ENCODE peak calls at places on chromosome 10, in nine cellular contexts. A is PC-3, M is neuronal stem cell, R is IMR-90, X is H9, U is mammary epithelial cell, I is hepatocyte, K is fibroblast of lung, B is PC-9. O is an unnamed sample. For H3K4me1, the result is how much of the 10 kb centered on the place peaks cover.

GRCh38 chr10:23693895-23694294 is 255.0 kb downstream of the OTUD1 start:
- DNase-seq in I (peak), M (no peak), B (no peak), A (no peak), K (no peak), U (no peak), X (peak), R (no peak), O (no peak)

GRCh38 chr10:112148314-112148713 is 35.3 kb downstream of the GPAM start:
- DNase-seq in A (no peak), I (no peak), M (no peak), B (no peak), K (no peak), X (no peak), U (no peak), R (no peak), O (no peak)

GRCh38 chr10:122544493-122544892 is 16.1 kb upstream of the DMBT1 start:
- DNase-seq in X (no peak), K (no peak), U (no peak), A (no peak), R (no peak), I (no peak), B (no peak), M (no peak), O (no peak)

GRCh38 chr10:50635286-50635685 is 11.5 kb upstream of the SGMS1 start:
- DNase-seq in M (no peak), A (peak), K (peak), X (no peak), R (peak), I (no peak), U (peak), B (no peak), O (peak)

GRCh38 chr10:113540845-113541553 is 11.9 kb upstream of the HABP2 start:
- DNase-seq in M (no peak), K (no peak), U (no peak), I (peak), X (no peak), R (no peak), B (no peak), A (peak), O (peak)

GRCh38 chr10:68628576-68629127 is 68.5 kb downstream of the TET1 start:
- DNase-seq in K (peak), U (no peak), B (no peak), R (peak), M (no peak), A (peak), I (no peak), X (no peak), O (no peak)

GRCh38 chr10:118911361-118911760 is 118.2 kb upstream of the NANOS1 start:
- DNase-seq in R (peak), K (peak), I (no peak), X (no peak), A (peak), M (no peak), U (peak), B (peak), O (peak)

GRCh38 chr10:32318476-32318896 is 28.5 kb downstream of the EPC1 start:
- DNase-seq in K (no peak), U (no peak), A (no peak), X (no peak), B (no peak), M (no peak), I (no peak), R (no peak), O (peak)

GRCh38 chr10:89525556-89525955 is 9.8 kb downstream of the SLC16A12 start:
- DNase-seq in I (no peak), A (no peak), K (no peak), U (no peak), M (no peak), B (no peak), X (no peak), R (no peak), O (no peak)

GRCh38 chr10:77902159-77902558 is 24.4 kb downstream of the DLG5 start:
- DNase-seq in B (no peak), X (no peak), A (no peak), K (no peak), R (no peak), I (peak), M (no peak), U (no peak), O (no peak)

GRCh38 chr10:93473804-93474472 is 8.2 kb downstream of the MYOF start:
- DNase-seq in A (no peak), K (no peak), I (no peak), U (no peak), B (no peak), R (no peak), M (no peak), X (no peak), O (peak)

DNA sequence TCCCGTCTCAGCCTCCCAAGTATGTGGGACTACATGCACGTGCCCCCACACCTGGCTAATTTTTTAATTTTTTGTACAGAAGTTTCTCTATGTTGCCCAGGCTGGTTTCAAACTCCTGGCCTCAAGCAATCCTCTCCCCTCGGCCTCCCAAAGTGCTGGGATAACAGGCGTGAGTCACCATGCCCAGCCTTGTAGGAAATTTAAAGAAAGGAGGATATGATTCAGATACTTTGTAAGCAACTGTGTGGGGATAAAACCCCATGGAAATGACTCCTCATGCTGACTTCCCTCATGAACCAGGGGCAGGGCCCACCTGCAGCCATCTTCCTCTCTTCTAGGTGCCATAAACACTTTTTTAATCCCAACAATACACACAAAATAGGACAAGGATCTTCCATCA is 50.2 kb downstream of the APBB1IP start:
- DNase-seq in I (no peak), B (no peak), M (no peak), K (peak), U (no peak), A (peak), X (no peak), R (no peak), O (peak)
- H3K4me1 ChIP-seq in I (under half), B (under half), M (under half), K (under half), U (under half), A (under half), X (under half), R (under half), O (half or more)

GRCh38 chr10:25063157-25063556 is 46.7 kb downstream of the THNSL1 start:
- DNase-seq in I (no peak), R (no peak), A (no peak), X (no peak), M (no peak), K (no peak), U (no peak), B (no peak), O (no peak)

GRCh38 chr10:25061711-25062455 is 45.5 kb downstream of the THNSL1 start:
- DNase-seq in K (peak), X (no peak), B (peak), M (no peak), A (peak), R (peak), U (peak), I (peak), O (peak)

GRCh38 chr10:25065761-25066476 is 49.5 kb downstream of the THNSL1 start:
- DNase-seq in K (no peak), M (no peak), A (no peak), X (no peak), B (no peak), I (no peak), U (no peak), R (no peak), O (no peak)

GRCh38 chr10:25063644-25064043 is 47.2 kb downstream of the THNSL1 start:
- DNase-seq in R (no peak), K (no peak), B (no peak), M (no peak), X (no peak), I (no peak), A (no peak), U (no peak), O (no peak)

GRCh38 chr10:25064401-25064800 is 48.0 kb downstream of the THNSL1 start:
- DNase-seq in A (no peak), X (no peak), U (no peak), M (no peak), R (no peak), K (no peak), I (no peak), B (no peak), O (peak)
- H2AFZ ChIP-seq in A (no peak), X (no peak), U (peak), M (no peak), R (no peak), K (no peak), I (no peak), B (no peak), O (no peak)

GRCh38 chr10:110007701-110008517 is at the start of gene ADD3:
- DNase-seq in B (peak), I (peak), U (peak), X (peak), K (peak), A (peak), M (peak), R (peak), O (peak)

GRCh38 chr10:110008518-110009339 is 945 bp downstream of the ADD3 start:
- DNase-seq in X (peak), B (peak), U (peak), I (peak), R (no peak), A (peak), M (peak), K (no peak), O (peak)

GRCh38 chr10:110010076-110011069 is 2.6 kb downstream of the ADD3 start:
- DNase-seq in K (peak), U (no peak), I (no peak), X (no peak), A (no peak), M (no peak), B (no peak), R (peak), O (no peak)

GRCh38 chr10:110013615-110014293 is 6.0 kb downstream of the ADD3 start:
- DNase-seq in K (no peak), M (no peak), B (peak), R (no peak), U (peak), X (no peak), I (peak), A (peak), O (peak)

DNA sequence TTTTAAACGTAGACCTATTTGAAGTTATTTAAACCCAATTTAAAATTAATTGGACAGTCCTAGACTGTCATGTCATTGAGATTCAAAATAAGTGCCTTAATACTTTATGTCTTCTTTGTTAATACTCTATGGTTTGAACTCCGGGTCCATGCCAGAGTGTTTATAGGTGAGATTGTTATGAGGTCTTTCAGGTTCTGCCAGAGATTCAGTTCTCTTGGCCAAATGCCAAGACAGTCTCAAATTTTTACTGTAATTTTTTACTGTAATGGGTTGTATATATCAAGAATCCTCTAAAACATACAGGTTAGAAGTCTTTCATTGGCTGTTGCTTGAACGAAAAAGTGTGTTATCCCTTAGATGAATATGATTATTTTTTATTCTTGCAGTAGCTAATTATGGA is 3.9 kb downstream of the ADD3 start:
- DNase-seq in R (no peak), M (no peak), A (peak), U (no peak), K (no peak), X (no peak), B (peak), I (peak), O (no peak)
- H3K4me1 ChIP-seq in R (under half), M (under half), A (under half), U (under half), K (under half), X (under half), B (under half), I (under half), O (half or more)

GRCh38 chr10:133162178-133162909 is 2.3 kb downstream of the KNDC1 start:
- DNase-seq in U (peak), X (no peak), M (no peak), B (no peak), I (no peak), A (no peak), K (peak), R (no peak), O (no peak)

GRCh38 chr10:133161486-133162051 is 1.6 kb downstream of the KNDC1 start:
- DNase-seq in X (no peak), I (no peak), B (no peak), M (no peak), K (no peak), U (no peak), A (peak), R (no peak), O (no peak)

GRCh38 chr10:133159611-133159949 is 439 bp upstream of the KNDC1 start:
- DNase-seq in U (no peak), B (no peak), I (no peak), K (no peak), M (no peak), R (no peak), A (no peak), X (no peak), O (no peak)

GRCh38 chr10:133159950-133160812 is at the start of gene KNDC1:
- DNase-seq in U (no peak), X (peak), K (peak), A (no peak), R (peak), M (no peak), B (no peak), I (peak), O (peak)

GRCh38 chr10:133160813-133161471 is 923 bp downstream of the KNDC1 start:
- DNase-seq in M (no peak), K (no peak), X (no peak), B (no peak), U (no peak), I (no peak), R (no peak), A (no peak), O (no peak)
- H2AFZ ChIP-seq in M (peak), K (no peak), X (no peak), B (no peak), U (no peak), I (peak), R (peak), A (no peak), O (peak)

DNA sequence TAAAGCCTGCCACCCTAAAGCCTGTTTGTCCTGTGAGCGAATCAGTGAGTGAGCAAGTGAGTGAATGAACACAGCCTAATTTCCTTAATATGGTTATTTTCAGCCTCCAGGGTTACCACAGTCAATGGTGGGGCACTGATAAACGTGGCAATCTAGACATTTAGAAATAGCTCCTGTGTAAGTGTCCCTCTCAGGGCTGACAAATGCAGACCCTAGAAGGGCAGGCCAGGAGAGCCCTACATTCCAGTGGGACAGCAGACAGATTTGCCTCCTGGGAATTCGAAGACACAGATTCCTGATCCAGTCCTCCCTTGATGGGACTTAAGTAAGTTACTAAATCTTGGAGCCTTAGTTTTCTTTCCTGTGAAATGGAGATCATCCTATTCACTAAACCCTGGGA is 54.6 kb upstream of the TM9SF3 start:
- DNase-seq in M (no peak), R (no peak), K (no peak), I (no peak), B (no peak), U (no peak), X (no peak), A (no peak), O (no peak)
- H3K4me1 ChIP-seq in M (under half), R (under half), K (under half), I (under half), B (under half), U (under half), X (under half), A (under half), O (under half)

GRCh38 chr10:80805343-80806020 is 267.8 kb downstream of the SH2D4B start:
- DNase-seq in B (no peak), U (no peak), M (no peak), X (peak), R (no peak), A (no peak), I (no peak), K (no peak), O (no peak)
- H2AFZ ChIP-seq in B (no peak), U (no peak), M (no peak), X (no peak), R (no peak), A (no peak), I (no peak), K (no peak), O (no peak)

GRCh38 chr10:65265451-65265954 is 1660.3 kb upstream of the LRRTM3 start:
- DNase-seq in I (no peak), A (peak), X (no peak), R (no peak), K (no peak), U (no peak), B (no peak), M (no peak), O (no peak)
- H3K4me1 ChIP-seq in I (under half), A (under half), X (under half), R (under half), K (under half), U (under half), B (under half), M (under half), O (under half)

DNA sequence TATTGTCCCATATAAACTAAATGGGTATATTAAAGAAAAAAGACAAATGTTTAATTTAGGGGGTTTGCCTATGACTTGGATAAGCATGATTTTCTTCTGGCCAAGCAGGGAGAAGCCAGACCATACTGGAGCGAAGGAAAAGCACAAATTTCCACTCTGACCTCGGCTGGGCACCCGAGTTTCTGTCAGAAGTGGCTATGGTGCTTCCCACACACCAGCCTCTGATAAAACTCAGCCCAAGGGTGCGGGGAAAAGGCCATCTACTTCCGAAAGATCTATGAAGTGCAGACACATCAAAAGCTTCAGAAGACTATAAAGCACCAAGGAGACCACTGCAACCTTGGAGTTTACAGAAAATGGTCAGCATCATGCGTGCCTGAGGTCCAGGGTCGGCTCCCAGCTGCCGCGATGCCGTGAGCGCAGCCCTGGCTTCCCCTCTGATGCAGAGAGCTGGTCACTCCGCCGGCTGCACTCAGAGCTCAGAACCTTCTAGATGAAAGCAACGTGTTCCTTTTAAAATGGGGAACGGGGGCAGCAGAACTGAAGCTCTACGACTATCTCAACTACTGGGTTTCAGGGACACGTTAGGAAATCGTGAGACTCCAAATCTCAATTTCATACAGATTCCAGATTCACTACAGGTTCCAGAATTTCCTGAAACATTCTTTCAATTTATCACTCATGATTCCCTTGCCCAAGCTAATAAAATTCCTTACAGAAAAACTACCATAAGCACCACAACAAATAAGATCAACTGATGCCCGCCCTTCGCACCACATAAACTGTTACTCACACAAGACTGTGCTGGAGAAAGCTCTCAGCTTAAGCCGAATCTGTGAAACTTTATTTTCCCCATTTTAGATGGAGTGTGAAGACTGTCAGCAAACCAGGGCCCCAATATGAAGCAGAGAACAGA is 84.5 kb downstream of the DIP2C start:
- DNase-seq in R (no peak), X (no peak), A (no peak), M (no peak), I (no peak), B (no peak), K (no peak), U (no peak), O (no peak)
- H2AFZ ChIP-seq in R (no peak), X (no peak), A (no peak), M (no peak), I (no peak), B (no peak), K (no peak), U (no peak), O (no peak)

O was measured in GM23248.